ENCODE peak calls at places on chromosomes 3 and 15, in seven cellular contexts. A, H, F, C, V, Q and K are unnamed samples.

GRCh38 chr15:40845036-40845435 is 1.2 kb downstream of the SPINT1 start:
- DNase-seq in A (no peak), H (no peak), F (no peak), C (no peak), V (no peak), Q (no peak), K (no peak)

GRCh38 chr15:40379853-40380252 is 2.7 kb upstream of the KNSTRN start:
- DNase-seq in A (no peak), H (peak), F (no peak), C (peak), V (peak), Q (no peak), K (no peak)

GRCh38 chr15:40217166-40217785 is 21.6 kb upstream of the PAK6 start:
- DNase-seq in A (no peak), H (peak), F (peak), C (peak), V (peak), Q (peak), K (peak)

GRCh38 chr3:194271459-194272035 is 79.6 kb downstream of the CPN2 start:
- DNase-seq in A (no peak), H (no peak), F (no peak), C (no peak), V (no peak), Q (no peak), K (no peak)

GRCh38 chr3:50237133-50237651 is 1.2 kb downstream of the GNAI2 start:
- DNase-seq in A (peak), H (no peak), F (no peak), C (peak), V (no peak), Q (peak), K (no peak)

GRCh38 chr3:129595544-129596193 is 10.8 kb downstream of the PLXND1 start:
- DNase-seq in A (no peak), H (no peak), F (no peak), C (no peak), V (peak), Q (peak), K (no peak)

GRCh38 chr15:32029409-32029861 is 880 bp upstream of the CHRNA7 start:
- DNase-seq in A (peak), H (no peak), F (no peak), C (no peak), V (no peak), Q (peak), K (no peak)

GRCh38 chr3:134060561-134061385 is 31.0 kb upstream of the SLCO2A1 start:
- DNase-seq in A (peak), H (no peak), F (no peak), C (no peak), V (peak), Q (no peak), K (no peak)

GRCh38 chr3:138405486-138405885 is 28.9 kb upstream of the ESYT3 start:
- DNase-seq in A (no peak), H (no peak), F (no peak), C (no peak), V (no peak), Q (no peak), K (no peak)

GRCh38 chr3:148847351-148847750 is 17.7 kb upstream of the CPA3 start:
- DNase-seq in A (no peak), H (no peak), F (no peak), C (no peak), V (no peak), Q (no peak), K (no peak)

DNA sequence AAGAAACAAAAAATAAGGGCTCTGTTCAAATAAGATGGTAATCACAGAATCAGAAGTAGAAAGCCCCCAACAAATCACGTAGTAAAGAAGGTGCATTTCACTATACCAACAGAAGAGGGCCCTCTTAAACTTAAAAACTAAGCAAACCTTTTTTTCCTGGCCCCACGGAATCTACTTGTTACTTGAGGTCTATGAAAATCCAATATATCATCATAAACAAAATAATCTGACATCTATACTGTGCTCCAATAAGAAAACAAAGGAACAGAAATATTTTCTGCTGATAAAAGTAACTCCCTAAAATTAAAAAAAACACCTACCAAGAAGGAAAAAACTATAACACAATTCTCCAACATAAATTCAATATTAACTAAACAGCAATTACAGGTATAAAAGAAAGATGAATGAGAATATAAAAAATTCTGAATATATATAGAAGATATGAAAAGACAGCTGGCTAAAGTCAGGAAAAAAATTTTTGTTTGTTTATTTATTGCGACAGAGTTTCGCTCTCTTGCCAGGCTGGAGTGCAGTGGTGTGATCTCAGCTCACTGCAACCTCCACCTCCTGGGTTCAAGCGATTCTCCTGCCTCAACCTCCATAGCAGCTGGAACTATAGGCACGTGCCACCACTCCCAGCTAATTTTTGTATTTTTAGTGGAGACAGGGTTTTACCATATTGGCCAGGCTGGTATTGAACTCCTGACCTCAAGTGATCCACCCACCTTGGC is 81.8 kb downstream of the CLASP2 start:
- DNase-seq in A (no peak), H (peak), F (no peak), C (peak), V (peak), Q (peak), K (peak)
- TF ChIP-seq JUND in A (no peak), H (no peak), F (no peak), C (no peak), V (no peak), Q (no peak), K (no peak)

GRCh38 chr3:38643592-38643991 is 5.9 kb downstream of the SCN5A start:
- DNase-seq in A (no peak), H (no peak), F (no peak), C (no peak), V (no peak), Q (peak), K (no peak)

GRCh38 chr3:38638354-38638753 is 11.1 kb downstream of the SCN5A start:
- DNase-seq in A (no peak), H (no peak), F (no peak), C (no peak), V (no peak), Q (no peak), K (no peak)

GRCh38 chr3:38643090-38643489 is 6.4 kb downstream of the SCN5A start:
- DNase-seq in A (peak), H (no peak), F (no peak), C (no peak), V (no peak), Q (peak), K (no peak)

GRCh38 chr3:38641461-38642110 is 7.9 kb downstream of the SCN5A start:
- DNase-seq in A (no peak), H (no peak), F (no peak), C (no peak), V (no peak), Q (no peak), K (no peak)

DNA sequence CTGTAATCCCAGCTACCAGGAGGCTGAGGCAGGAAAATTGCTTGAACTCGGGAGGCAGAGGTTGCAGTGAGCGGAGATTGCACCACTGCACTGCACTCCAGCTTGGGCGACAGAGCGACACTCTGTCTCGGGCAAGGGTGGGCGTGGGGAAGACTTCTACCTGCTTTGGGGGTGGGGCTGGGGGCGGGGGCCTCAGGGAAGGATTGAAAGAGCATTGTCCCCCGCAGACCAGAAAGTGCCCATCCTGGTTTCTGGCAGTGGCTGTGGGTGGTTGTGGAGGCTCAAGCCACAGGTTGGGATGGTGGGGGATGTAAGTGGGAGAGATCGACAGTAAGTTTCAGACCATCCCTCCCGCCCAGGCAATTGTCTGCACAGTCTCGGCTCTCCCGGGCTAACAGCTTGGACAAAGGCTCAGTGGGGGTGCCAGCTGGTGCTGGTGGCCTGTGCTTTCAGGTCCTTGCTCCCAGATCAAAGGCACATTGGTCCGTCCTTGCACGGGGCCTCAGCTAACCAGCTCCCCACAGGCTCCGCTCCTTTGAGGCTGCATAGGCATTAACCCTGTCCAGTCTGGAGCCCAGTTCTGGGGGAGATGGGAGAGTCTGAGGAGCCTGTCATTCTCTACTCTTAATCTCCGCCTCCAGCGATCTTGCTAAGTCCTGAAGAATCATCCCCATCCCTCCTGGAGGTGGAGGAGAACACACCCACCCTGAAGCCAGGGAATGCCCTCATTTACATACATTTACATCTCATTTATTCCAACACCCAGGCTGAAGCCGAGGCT is 8.6 kb downstream of the SCN5A start:
- DNase-seq in A (peak), H (no peak), F (no peak), C (no peak), V (no peak), Q (no peak), K (no peak)
- TF ChIP-seq JUND in A (no peak), H (no peak), F (no peak), C (no peak), V (no peak), Q (no peak), K (no peak)

GRCh38 chr3:153215497-153215896 is 53.5 kb downstream of the RAP2B start:
- DNase-seq in A (no peak), H (no peak), F (no peak), C (no peak), V (no peak), Q (no peak), K (no peak)
- TF ChIP-seq JUND in A (no peak), H (no peak), F (no peak), C (no peak), V (no peak), Q (no peak), K (no peak)

GRCh38 chr15:89371145-89372044 is 36.8 kb upstream of the POLG start:
- DNase-seq in A (peak), H (no peak), F (no peak), C (no peak), V (no peak), Q (no peak), K (peak)
- TF ChIP-seq JUND in A (no peak), H (no peak), F (no peak), C (no peak), V (no peak), Q (no peak), K (no peak)

DNA sequence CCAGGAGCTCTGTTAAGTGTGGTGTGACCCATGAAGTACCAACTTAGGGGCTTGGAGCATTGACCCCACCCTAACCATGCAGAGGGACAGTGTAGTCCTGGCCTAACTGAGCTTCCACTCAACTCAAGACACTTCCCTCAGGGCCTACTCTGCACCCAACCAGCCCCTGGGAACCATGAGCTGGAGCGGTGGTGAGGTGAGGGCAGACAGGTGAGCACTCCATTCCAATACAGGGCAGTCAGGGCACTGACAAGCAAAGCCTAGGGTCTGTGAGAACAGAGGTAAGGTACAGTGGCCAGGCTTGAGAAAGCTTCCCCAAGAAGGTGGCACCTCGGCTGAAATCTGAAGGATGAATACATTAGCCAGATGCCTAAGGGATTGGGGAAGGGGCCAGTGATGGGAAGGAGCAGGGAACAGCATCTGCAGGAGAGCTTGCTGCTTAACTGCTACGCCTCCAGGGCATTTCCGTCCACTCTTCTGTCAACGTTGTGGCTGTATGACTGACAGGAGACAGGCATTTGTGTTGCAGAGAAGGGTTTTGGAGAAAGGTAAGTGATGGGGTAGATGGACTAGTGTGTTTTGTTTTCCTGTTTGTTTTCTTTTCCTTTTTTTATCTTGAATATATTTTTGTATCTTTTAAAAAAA is 243.5 kb upstream of the TRIM42 start:
- DNase-seq in A (peak), H (no peak), F (no peak), C (no peak), V (no peak), Q (no peak), K (no peak)
- TF ChIP-seq JUND in A (no peak), H (no peak), F (no peak), C (no peak), V (no peak), Q (no peak), K (no peak)

DNA sequence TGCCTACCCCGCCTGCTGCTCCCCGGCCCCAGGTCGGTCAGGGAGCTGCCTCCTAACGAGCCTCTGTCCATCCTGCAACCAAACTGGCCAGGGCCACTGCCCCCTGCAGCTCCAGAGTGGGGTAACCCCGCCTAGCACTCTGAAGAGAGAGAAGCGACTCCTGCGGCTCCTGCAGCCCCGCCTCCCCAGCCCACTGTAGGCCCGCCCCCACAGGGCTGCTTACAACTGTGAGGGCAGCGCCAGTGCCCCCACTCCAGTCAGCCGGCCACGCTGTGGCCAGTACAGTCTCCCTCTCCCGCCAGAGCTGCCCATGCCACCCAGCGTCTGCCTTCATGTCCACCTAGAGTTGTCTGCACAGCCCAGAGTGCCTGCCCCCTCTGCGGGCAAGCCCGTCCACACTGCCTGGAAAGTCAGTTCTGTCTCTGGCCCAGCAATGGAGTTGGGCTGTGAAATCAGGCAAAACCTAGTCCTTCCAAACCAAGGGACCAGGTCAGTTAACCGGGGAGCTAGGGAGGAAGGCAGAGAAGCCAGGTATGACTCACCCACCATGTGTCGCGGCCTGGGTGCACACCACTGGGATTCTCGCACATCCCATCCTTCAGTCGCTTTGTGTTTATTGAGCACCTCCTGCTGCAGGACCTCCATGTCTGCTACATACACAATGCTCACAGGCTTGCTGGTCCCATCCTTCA is 2.4 kb downstream of the UCN2 start:
- DNase-seq in A (peak), H (no peak), F (no peak), C (peak), V (peak), Q (peak), K (no peak)
- TF ChIP-seq JUND in A (no peak), H (no peak), F (no peak), C (peak), V (no peak), Q (no peak), K (no peak)